ENCODE peak calls at places on chromosomes 13 and 19, in nine cellular contexts. One of them, this sample, is unnamed.

GRCh38 chr13:70585109-70585508 is 476.9 kb upstream of the KLHL1 start:
- DNase-seq in fibroblast of lung: no peak
- DNase-seq in lung: no peak
- DNase-seq in cardiac fibroblast: no peak
- DNase-seq in PC-3: no peak
- DNase-seq in left ventricle myocardium inferior: no peak
- DNase-seq in fibroblast of pulmonary artery: no peak
- DNase-seq in vagina: no peak
- DNase-seq in LNCaP clone FGC: no peak
- DNase-seq in this sample: no peak

GRCh38 chr13:97974773-97975172 is 21.3 kb downstream of the IPO5 start:
- DNase-seq in fibroblast of lung: no peak
- DNase-seq in lung: no peak
- DNase-seq in cardiac fibroblast: no peak
- DNase-seq in PC-3: no peak
- DNase-seq in left ventricle myocardium inferior: no peak
- DNase-seq in fibroblast of pulmonary artery: no peak
- DNase-seq in vagina: no peak
- DNase-seq in LNCaP clone FGC: no peak
- DNase-seq in this sample: peak

GRCh38 chr13:113976711-113977684 is 3.1 kb upstream of the C13orf46 start:
- DNase-seq in fibroblast of lung: peak
- DNase-seq in lung: no peak
- DNase-seq in cardiac fibroblast: peak
- DNase-seq in PC-3: peak
- DNase-seq in left ventricle myocardium inferior: no peak
- DNase-seq in fibroblast of pulmonary artery: peak
- DNase-seq in vagina: no peak
- DNase-seq in LNCaP clone FGC: no peak
- DNase-seq in this sample: peak

GRCh38 chr19:10566658-10567410 is 1.0 kb upstream of the KRI1 start:
- DNase-seq in fibroblast of lung: no peak
- DNase-seq in lung: no peak
- DNase-seq in cardiac fibroblast: no peak
- DNase-seq in PC-3: no peak
- DNase-seq in left ventricle myocardium inferior: no peak
- DNase-seq in fibroblast of pulmonary artery: no peak
- DNase-seq in vagina: no peak
- DNase-seq in LNCaP clone FGC: no peak
- DNase-seq in this sample: no peak

GRCh38 chr13:77065456-77066147 is 38.6 kb upstream of the FBXL3 start:
- DNase-seq in fibroblast of lung: no peak
- DNase-seq in lung: no peak
- DNase-seq in cardiac fibroblast: no peak
- DNase-seq in PC-3: no peak
- DNase-seq in left ventricle myocardium inferior: no peak
- DNase-seq in fibroblast of pulmonary artery: no peak
- DNase-seq in vagina: no peak
- DNase-seq in LNCaP clone FGC: no peak
- DNase-seq in this sample: no peak

GRCh38 chr13:60351326-60351725 is 45.7 kb upstream of the TDRD3 start:
- DNase-seq in fibroblast of lung: peak
- DNase-seq in lung: no peak
- DNase-seq in cardiac fibroblast: peak
- DNase-seq in PC-3: peak
- DNase-seq in left ventricle myocardium inferior: no peak
- DNase-seq in fibroblast of pulmonary artery: peak
- DNase-seq in vagina: no peak
- DNase-seq in LNCaP clone FGC: no peak
- DNase-seq in this sample: peak

GRCh38 chr13:99572921-99573320 is 71.6 kb downstream of the TM9SF2 start:
- DNase-seq in fibroblast of lung: no peak
- DNase-seq in lung: no peak
- DNase-seq in cardiac fibroblast: peak
- DNase-seq in PC-3: no peak
- DNase-seq in left ventricle myocardium inferior: no peak
- DNase-seq in fibroblast of pulmonary artery: peak
- DNase-seq in vagina: no peak
- DNase-seq in LNCaP clone FGC: no peak
- DNase-seq in this sample: no peak

GRCh38 chr13:67267136-67267535 is 37.0 kb upstream of the PCDH9 start:
- DNase-seq in fibroblast of lung: peak
- DNase-seq in lung: no peak
- DNase-seq in cardiac fibroblast: peak
- DNase-seq in PC-3: no peak
- DNase-seq in left ventricle myocardium inferior: no peak
- DNase-seq in fibroblast of pulmonary artery: peak
- DNase-seq in vagina: no peak
- DNase-seq in LNCaP clone FGC: no peak
- DNase-seq in this sample: peak

GRCh38 chr19:12967907-12968306 is 1.5 kb upstream of the DAND5 start:
- DNase-seq in fibroblast of lung: no peak
- DNase-seq in lung: no peak
- DNase-seq in cardiac fibroblast: no peak
- DNase-seq in PC-3: peak
- DNase-seq in left ventricle myocardium inferior: no peak
- DNase-seq in fibroblast of pulmonary artery: no peak
- DNase-seq in vagina: no peak
- DNase-seq in LNCaP clone FGC: no peak
- DNase-seq in this sample: no peak

GRCh38 chr13:113437408-113438010 is 15.8 kb downstream of the ADPRHL1 start:
- DNase-seq in fibroblast of lung: no peak
- DNase-seq in lung: no peak
- DNase-seq in cardiac fibroblast: no peak
- DNase-seq in PC-3: no peak
- DNase-seq in left ventricle myocardium inferior: no peak
- DNase-seq in fibroblast of pulmonary artery: no peak
- DNase-seq in vagina: no peak
- DNase-seq in LNCaP clone FGC: no peak
- DNase-seq in this sample: no peak

GRCh38 chr13:85287528-85287927 is 511.7 kb downstream of the SLITRK6 start:
- DNase-seq in fibroblast of lung: no peak
- DNase-seq in lung: no peak
- DNase-seq in cardiac fibroblast: no peak
- DNase-seq in PC-3: no peak
- DNase-seq in left ventricle myocardium inferior: no peak
- DNase-seq in fibroblast of pulmonary artery: no peak
- DNase-seq in vagina: no peak
- DNase-seq in LNCaP clone FGC: no peak
- DNase-seq in this sample: no peak

GRCh38 chr19:30745476-30745985 is 373.3 kb downstream of the ZNF536 start:
- DNase-seq in fibroblast of lung: no peak
- DNase-seq in lung: peak
- DNase-seq in cardiac fibroblast: no peak
- DNase-seq in PC-3: no peak
- DNase-seq in left ventricle myocardium inferior: no peak
- DNase-seq in fibroblast of pulmonary artery: no peak
- DNase-seq in vagina: peak
- DNase-seq in LNCaP clone FGC: no peak
- DNase-seq in this sample: no peak

GRCh38 chr13:32472194-32472621 is 44.3 kb upstream of the N4BP2L1 start:
- DNase-seq in fibroblast of lung: peak
- DNase-seq in lung: no peak
- DNase-seq in cardiac fibroblast: no peak
- DNase-seq in PC-3: no peak
- DNase-seq in left ventricle myocardium inferior: no peak
- DNase-seq in fibroblast of pulmonary artery: peak
- DNase-seq in vagina: no peak
- DNase-seq in LNCaP clone FGC: no peak
- DNase-seq in this sample: peak

GRCh38 chr13:75217949-75218348 is 264.0 kb downstream of the TBC1D4 start:
- DNase-seq in fibroblast of lung: peak
- DNase-seq in lung: no peak
- DNase-seq in cardiac fibroblast: peak
- DNase-seq in PC-3: peak
- DNase-seq in left ventricle myocardium inferior: no peak
- DNase-seq in fibroblast of pulmonary artery: peak
- DNase-seq in vagina: no peak
- DNase-seq in LNCaP clone FGC: no peak
- DNase-seq in this sample: peak

GRCh38 chr13:26895808-26896466 is 135.4 kb upstream of the GPR12 start:
- DNase-seq in fibroblast of lung: no peak
- DNase-seq in lung: no peak
- DNase-seq in cardiac fibroblast: no peak
- DNase-seq in PC-3: no peak
- DNase-seq in left ventricle myocardium inferior: no peak
- DNase-seq in fibroblast of pulmonary artery: no peak
- DNase-seq in vagina: no peak
- DNase-seq in LNCaP clone FGC: no peak
- DNase-seq in this sample: peak

DNA sequence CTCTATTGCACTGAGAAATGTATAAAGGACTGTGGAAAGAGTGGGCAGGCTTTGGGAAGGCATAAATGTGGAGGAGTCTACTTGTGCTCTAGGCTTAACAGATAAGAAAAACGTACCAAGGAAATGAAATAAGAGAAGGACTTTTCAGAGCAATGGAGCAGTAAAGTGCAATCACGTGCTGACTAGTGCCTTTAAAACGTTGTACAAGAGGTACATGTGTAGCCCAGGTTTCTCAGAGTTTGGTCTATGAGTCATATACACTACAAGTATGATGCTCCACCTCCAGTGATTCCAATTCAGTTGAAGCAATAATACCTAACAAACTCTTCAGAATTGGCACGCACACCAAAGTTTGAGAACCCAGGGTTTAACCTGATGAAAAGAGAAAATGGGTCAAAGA is 13.4 kb upstream of the FNDC3A start:
- DNase-seq in fibroblast of lung: no peak
- DNase-seq in lung: peak
- DNase-seq in cardiac fibroblast: no peak
- DNase-seq in PC-3: peak
- DNase-seq in left ventricle myocardium inferior: no peak
- DNase-seq in fibroblast of pulmonary artery: peak
- DNase-seq in vagina: no peak
- DNase-seq in LNCaP clone FGC: no peak
- DNase-seq in this sample: peak
- TF ChIP-seq CTCF in fibroblast of lung: no peak
- TF ChIP-seq CTCF in lung: no peak
- TF ChIP-seq CTCF in cardiac fibroblast: no peak
- TF ChIP-seq CTCF in PC-3: no peak
- TF ChIP-seq CTCF in left ventricle myocardium inferior: no peak
- TF ChIP-seq CTCF in fibroblast of pulmonary artery: no peak
- TF ChIP-seq CTCF in vagina: no peak
- TF ChIP-seq CTCF in LNCaP clone FGC: no peak
- TF ChIP-seq CTCF in this sample: no peak

DNA sequence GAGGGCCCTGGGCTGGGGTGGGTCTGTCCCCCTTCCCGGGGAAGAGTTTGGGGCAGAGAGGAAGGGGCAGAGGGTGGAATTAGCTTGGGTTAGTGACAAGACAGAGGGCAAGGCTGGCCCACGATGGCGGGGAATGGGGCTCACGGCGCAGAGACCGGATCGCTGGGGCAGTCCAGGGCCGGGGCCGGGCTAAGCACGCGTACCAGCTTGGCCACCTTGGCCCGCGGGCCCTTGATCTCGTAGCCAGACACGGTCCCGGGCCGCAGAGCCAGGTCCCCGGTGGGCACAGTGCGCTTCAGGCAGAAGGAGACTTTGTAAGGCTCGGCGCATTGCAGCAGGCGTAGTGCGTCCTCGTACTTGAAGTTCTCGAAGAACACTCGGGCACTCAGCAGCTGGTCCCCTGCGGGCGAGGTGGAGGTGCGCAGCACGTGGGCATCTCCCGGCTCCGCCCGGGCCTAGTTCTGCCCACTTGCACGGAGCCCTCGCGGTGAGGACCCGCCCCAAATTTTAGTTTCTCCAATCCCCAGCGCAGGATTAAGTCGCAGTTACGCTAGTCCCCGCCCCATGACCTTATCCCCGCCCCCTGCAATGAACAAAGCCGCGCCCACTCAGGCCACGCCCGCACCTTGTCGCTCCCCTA is 8.6 kb upstream of the HIPK4 start:
- DNase-seq in fibroblast of lung: no peak
- DNase-seq in lung: peak
- DNase-seq in cardiac fibroblast: no peak
- DNase-seq in PC-3: no peak
- DNase-seq in left ventricle myocardium inferior: peak
- DNase-seq in fibroblast of pulmonary artery: no peak
- DNase-seq in vagina: no peak
- DNase-seq in LNCaP clone FGC: no peak
- DNase-seq in this sample: peak
- H3K4me3 ChIP-seq in fibroblast of lung: no peak
- H3K4me3 ChIP-seq in lung: no peak
- H3K4me3 ChIP-seq in cardiac fibroblast: no peak
- H3K4me3 ChIP-seq in PC-3: no peak
- H3K4me3 ChIP-seq in left ventricle myocardium inferior: peak
- H3K4me3 ChIP-seq in fibroblast of pulmonary artery: no peak
- H3K4me3 ChIP-seq in vagina: no peak
- H3K4me3 ChIP-seq in LNCaP clone FGC: no peak
- H3K4me3 ChIP-seq in this sample: peak

GRCh38 chr19:45757696-45758095 is 11.4 kb downstream of the SIX5 start:
- DNase-seq in fibroblast of lung: no peak
- DNase-seq in lung: no peak
- DNase-seq in cardiac fibroblast: no peak
- DNase-seq in PC-3: no peak
- DNase-seq in left ventricle myocardium inferior: no peak
- DNase-seq in fibroblast of pulmonary artery: no peak
- DNase-seq in vagina: no peak
- DNase-seq in LNCaP clone FGC: no peak
- DNase-seq in this sample: no peak

GRCh38 chr19:45754323-45754722 is 14.7 kb downstream of the SIX5 start:
- DNase-seq in fibroblast of lung: no peak
- DNase-seq in lung: no peak
- DNase-seq in cardiac fibroblast: no peak
- DNase-seq in PC-3: no peak
- DNase-seq in left ventricle myocardium inferior: no peak
- DNase-seq in fibroblast of pulmonary artery: no peak
- DNase-seq in vagina: no peak
- DNase-seq in LNCaP clone FGC: no peak
- DNase-seq in this sample: no peak

GRCh38 chr19:45752639-45753038 is 16.4 kb downstream of the SIX5 start:
- DNase-seq in fibroblast of lung: no peak
- DNase-seq in lung: no peak
- DNase-seq in cardiac fibroblast: no peak
- DNase-seq in PC-3: no peak
- DNase-seq in left ventricle myocardium inferior: no peak
- DNase-seq in fibroblast of pulmonary artery: no peak
- DNase-seq in vagina: no peak
- DNase-seq in LNCaP clone FGC: no peak
- DNase-seq in this sample: no peak

GRCh38 chr19:45758921-45759320 is 10.1 kb downstream of the SIX5 start:
- DNase-seq in fibroblast of lung: no peak
- DNase-seq in lung: no peak
- DNase-seq in cardiac fibroblast: no peak
- DNase-seq in PC-3: no peak
- DNase-seq in left ventricle myocardium inferior: no peak
- DNase-seq in fibroblast of pulmonary artery: no peak
- DNase-seq in vagina: no peak
- DNase-seq in LNCaP clone FGC: no peak
- DNase-seq in this sample: no peak

GRCh38 chr19:45753548-45753947 is 15.5 kb downstream of the SIX5 start:
- DNase-seq in fibroblast of lung: no peak
- DNase-seq in lung: no peak
- DNase-seq in cardiac fibroblast: no peak
- DNase-seq in PC-3: no peak
- DNase-seq in left ventricle myocardium inferior: no peak
- DNase-seq in fibroblast of pulmonary artery: no peak
- DNase-seq in vagina: no peak
- DNase-seq in LNCaP clone FGC: no peak
- DNase-seq in this sample: no peak
- TF ChIP-seq CTCF in fibroblast of lung: no peak
- TF ChIP-seq CTCF in lung: no peak
- TF ChIP-seq CTCF in cardiac fibroblast: no peak
- TF ChIP-seq CTCF in PC-3: no peak
- TF ChIP-seq CTCF in left ventricle myocardium inferior: no peak
- TF ChIP-seq CTCF in fibroblast of pulmonary artery: no peak
- TF ChIP-seq CTCF in vagina: no peak
- TF ChIP-seq CTCF in LNCaP clone FGC: no peak
- TF ChIP-seq CTCF in this sample: peak

GRCh38 chr19:5743640-5744039 is 23.2 kb downstream of the CATSPERD start:
- DNase-seq in fibroblast of lung: no peak
- DNase-seq in lung: no peak
- DNase-seq in cardiac fibroblast: no peak
- DNase-seq in PC-3: no peak
- DNase-seq in left ventricle myocardium inferior: no peak
- DNase-seq in fibroblast of pulmonary artery: no peak
- DNase-seq in vagina: no peak
- DNase-seq in LNCaP clone FGC: no peak
- DNase-seq in this sample: peak
- H3K4me3 ChIP-seq in fibroblast of lung: no peak
- H3K4me3 ChIP-seq in lung: no peak
- H3K4me3 ChIP-seq in cardiac fibroblast: no peak
- H3K4me3 ChIP-seq in PC-3: no peak
- H3K4me3 ChIP-seq in left ventricle myocardium inferior: no peak
- H3K4me3 ChIP-seq in fibroblast of pulmonary artery: no peak
- H3K4me3 ChIP-seq in vagina: no peak
- H3K4me3 ChIP-seq in LNCaP clone FGC: no peak
- H3K4me3 ChIP-seq in this sample: no peak